ENCODE peak calls at places on chromosomes 13 and 19, in eight cellular contexts. J is Caco-2, H is left lung, A is neural progenitor cell, B is ovary, Z is Peyer's patch, R is esophagus squamous epithelium, E is mucosa of descending colon. O is an unnamed sample.
A peak's percentile ranks its signal among the peaks of the same experiment; 100 is the strongest.

GRCh38 chr13:41587490-41587889 is 130.1 kb downstream of the RGCC start:
- DNase-seq in J (no peak), H (no peak), A (peak; percentile 24), B (no peak), Z (no peak), R (no peak), E (no peak), O (no peak)

GRCh38 chr13:24127116-24127631 is 33.3 kb upstream of the SPATA13 start:
- DNase-seq in J (peak; percentile 79), H (no peak), A (no peak), B (no peak), Z (peak; percentile 74), R (no peak), E (peak; percentile 66), O (no peak)

GRCh38 chr13:94997126-94997525 is 284.8 kb upstream of the SOX21 start:
- DNase-seq in J (no peak), H (no peak), A (no peak), B (no peak), Z (no peak), R (no peak), E (no peak), O (no peak)

GRCh38 chr19:32407004-32407992 is 1.7 kb downstream of the DPY19L3 start:
- DNase-seq in J (no peak), H (no peak), A (no peak), B (peak; percentile 71), Z (no peak), R (no peak), E (no peak), O (no peak)

GRCh38 chr13:37910790-37911189 is 41.2 kb upstream of the TRPC4 start:
- DNase-seq in J (no peak), H (no peak), A (no peak), B (no peak), Z (no peak), R (no peak), E (no peak), O (no peak)

GRCh38 chr19:12880551-12881171 is 588 bp downstream of the DNASE2 start:
- DNase-seq in J (no peak), H (peak; percentile 86), A (peak; percentile 69), B (peak; percentile 66), Z (no peak), R (no peak), E (no peak), O (no peak)

GRCh38 chr13:40130871-40131636 is 475.6 kb downstream of the COG6 start:
- DNase-seq in J (no peak), H (no peak), A (no peak), B (no peak), Z (no peak), R (no peak), E (no peak), O (peak; percentile 45)

GRCh38 chr13:71156550-71156949 is 710.5 kb downstream of the DACH1 start:
- DNase-seq in J (no peak), H (no peak), A (no peak), B (no peak), Z (no peak), R (no peak), E (no peak), O (no peak)

GRCh38 chr13:97385146-97385545 is 48.8 kb upstream of the RAP2A start:
- DNase-seq in J (no peak), H (no peak), A (no peak), B (no peak), Z (no peak), R (no peak), E (no peak), O (no peak)

GRCh38 chr13:100490692-100491091 is 97.9 kb downstream of the GGACT start:
- DNase-seq in J (peak; percentile 34), H (no peak), A (peak; percentile 43), B (no peak), Z (no peak), R (no peak), E (no peak), O (no peak)

GRCh38 chr13:51840141-51840540 is 4.8 kb downstream of the TMEM272 start:
- DNase-seq in J (no peak), H (no peak), A (no peak), B (no peak), Z (no peak), R (no peak), E (no peak), O (no peak)

GRCh38 chr19:32809254-32809653 is 60.3 kb downstream of the SLC7A9 start:
- DNase-seq in J (no peak), H (no peak), A (no peak), B (no peak), Z (no peak), R (no peak), E (no peak), O (no peak)

GRCh38 chr13:111922086-111922485 is 144.9 kb upstream of the SOX1 start:
- DNase-seq in J (no peak), H (no peak), A (no peak), B (no peak), Z (no peak), R (no peak), E (no peak), O (no peak)

GRCh38 chr13:50012396-50013169 is 2.7 kb upstream of the KCNRG start:
- DNase-seq in J (no peak), H (no peak), A (no peak), B (no peak), Z (no peak), R (no peak), E (no peak), O (no peak)

GRCh38 chr13:102405499-102406079 is 3.7 kb upstream of the FGF14 start:
- DNase-seq in J (peak; percentile 42), H (no peak), A (peak; percentile 81), B (no peak), Z (no peak), R (no peak), E (no peak), O (no peak)

GRCh38 chr13:72952529-72953141 is 106.2 kb upstream of the KLF5 start:
- DNase-seq in J (no peak), H (no peak), A (no peak), B (no peak), Z (no peak), R (no peak), E (no peak), O (no peak)
- TF ChIP-seq CTCF in J (peak; percentile 31), H (no peak), A (no peak), B (no peak), Z (no peak), R (peak; percentile 23), E (no peak), O (no peak)

GRCh38 chr19:49862411-49863253 is 4.7 kb downstream of the PNKP start:
- DNase-seq in J (peak; percentile 70), H (peak; percentile 80), A (peak; percentile 52), B (peak; percentile 89), Z (peak; percentile 51), R (no peak), E (peak; percentile 43), O (peak; percentile 45)
- TF ChIP-seq CTCF in J (peak; percentile 26), H (no peak), A (peak; percentile 45), B (no peak), Z (no peak), R (no peak), E (no peak), O (peak; percentile 12)

GRCh38 chr19:5491565-5491964 is 36.3 kb downstream of the ZNRF4 start:
- DNase-seq in J (no peak), H (no peak), A (no peak), B (no peak), Z (no peak), R (no peak), E (no peak), O (no peak)
- TF ChIP-seq CTCF in J (no peak), H (no peak), A (no peak), B (no peak), Z (no peak), R (no peak), E (no peak), O (no peak)

DNA sequence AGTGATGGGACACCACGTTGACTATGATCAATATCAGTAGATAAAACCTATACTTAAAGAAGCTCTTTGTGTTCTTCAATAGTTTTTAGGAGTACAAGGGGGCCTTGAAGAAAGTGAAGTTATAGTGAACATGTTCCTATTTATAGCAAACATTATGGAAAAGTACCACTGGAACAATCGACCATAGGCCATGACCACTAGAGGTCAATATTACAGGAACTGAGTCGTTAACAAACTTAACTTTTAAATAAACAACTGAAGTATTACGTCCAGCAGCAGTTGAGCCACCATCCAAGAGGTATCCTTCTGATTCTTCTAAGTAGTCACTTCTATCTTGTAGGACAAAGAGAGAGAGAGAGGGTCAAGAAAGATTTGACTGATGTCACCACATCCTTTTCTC is 391.0 kb upstream of the SLITRK5 start:
- DNase-seq in J (no peak), H (no peak), A (no peak), B (no peak), Z (no peak), R (no peak), E (no peak), O (no peak)
- TF ChIP-seq CTCF in J (peak; percentile 36), H (no peak), A (peak; percentile 35), B (no peak), Z (no peak), R (no peak), E (no peak), O (no peak)